ENCODE peak calls at places on chromosomes 6 and 20, in ten cellular contexts. One of them, this sample, is unnamed.

GRCh38 chr6:118993358-118993757 is 58.4 kb upstream of the MCM9 start:
- DNase-seq in ovary: no peak
- DNase-seq in body of pancreas: no peak
- DNase-seq in lower lobe of right lung: no peak
- DNase-seq in left ventricle myocardium inferior: no peak
- DNase-seq in hepatocyte: no peak
- DNase-seq in CD8-positive, alpha-beta T cell: no peak
- DNase-seq in stomach: no peak
- DNase-seq in IMR-90: no peak
- DNase-seq in cardiac muscle cell: no peak
- DNase-seq in this sample: no peak

GRCh38 chr6:144284753-144285547 is at the start of gene UTRN:
- DNase-seq in ovary: peak; percentile 75
- DNase-seq in body of pancreas: peak; percentile 83
- DNase-seq in lower lobe of right lung: peak; percentile 87
- DNase-seq in left ventricle myocardium inferior: peak; percentile 85
- DNase-seq in hepatocyte: peak; percentile 88
- DNase-seq in CD8-positive, alpha-beta T cell: peak; percentile 62
- DNase-seq in stomach: peak; percentile 75
- DNase-seq in IMR-90: peak; percentile 79
- DNase-seq in cardiac muscle cell: peak; percentile 92
- DNase-seq in this sample: peak; percentile 87

GRCh38 chr6:168851460-168852103 is 402.1 kb downstream of the THBS2 start:
- DNase-seq in ovary: no peak
- DNase-seq in body of pancreas: no peak
- DNase-seq in lower lobe of right lung: no peak
- DNase-seq in left ventricle myocardium inferior: no peak
- DNase-seq in hepatocyte: no peak
- DNase-seq in CD8-positive, alpha-beta T cell: no peak
- DNase-seq in stomach: no peak
- DNase-seq in IMR-90: no peak
- DNase-seq in cardiac muscle cell: no peak
- DNase-seq in this sample: no peak

GRCh38 chr6:133187657-133188453 is 53.3 kb upstream of the EYA4 start:
- DNase-seq in ovary: no peak
- DNase-seq in body of pancreas: no peak
- DNase-seq in lower lobe of right lung: no peak
- DNase-seq in left ventricle myocardium inferior: no peak
- DNase-seq in hepatocyte: no peak
- DNase-seq in CD8-positive, alpha-beta T cell: no peak
- DNase-seq in stomach: no peak
- DNase-seq in IMR-90: peak; percentile 85
- DNase-seq in cardiac muscle cell: no peak
- DNase-seq in this sample: no peak

GRCh38 chr20:48921883-48922867 is 664 bp downstream of the ARFGEF2 start:
- DNase-seq in ovary: no peak
- DNase-seq in body of pancreas: peak; percentile 70
- DNase-seq in lower lobe of right lung: peak; percentile 78
- DNase-seq in left ventricle myocardium inferior: peak; percentile 53
- DNase-seq in hepatocyte: peak; percentile 75
- DNase-seq in CD8-positive, alpha-beta T cell: no peak
- DNase-seq in stomach: peak; percentile 64
- DNase-seq in IMR-90: peak; percentile 34
- DNase-seq in cardiac muscle cell: peak; percentile 75
- DNase-seq in this sample: peak; percentile 87

GRCh38 chr6:35522660-35523658 is 10.3 kb upstream of the TULP1 start:
- DNase-seq in ovary: peak; percentile 79
- DNase-seq in body of pancreas: peak; percentile 81
- DNase-seq in lower lobe of right lung: peak; percentile 84
- DNase-seq in left ventricle myocardium inferior: peak; percentile 62
- DNase-seq in hepatocyte: peak; percentile 86
- DNase-seq in CD8-positive, alpha-beta T cell: peak; percentile 86
- DNase-seq in stomach: peak; percentile 81
- DNase-seq in IMR-90: peak; percentile 50
- DNase-seq in cardiac muscle cell: peak; percentile 81
- DNase-seq in this sample: peak; percentile 74

GRCh38 chr6:32290886-32291450 is 67.1 kb upstream of the NOTCH4 start:
- DNase-seq in ovary: no peak
- DNase-seq in body of pancreas: no peak
- DNase-seq in lower lobe of right lung: no peak
- DNase-seq in left ventricle myocardium inferior: no peak
- DNase-seq in hepatocyte: no peak
- DNase-seq in CD8-positive, alpha-beta T cell: no peak
- DNase-seq in stomach: no peak
- DNase-seq in IMR-90: no peak
- DNase-seq in cardiac muscle cell: no peak
- DNase-seq in this sample: no peak

GRCh38 chr20:63123326-63123725 is 92.6 kb downstream of the YTHDF1 start:
- DNase-seq in ovary: no peak
- DNase-seq in body of pancreas: no peak
- DNase-seq in lower lobe of right lung: no peak
- DNase-seq in left ventricle myocardium inferior: peak; percentile 3
- DNase-seq in hepatocyte: no peak
- DNase-seq in CD8-positive, alpha-beta T cell: no peak
- DNase-seq in stomach: no peak
- DNase-seq in IMR-90: no peak
- DNase-seq in cardiac muscle cell: no peak
- DNase-seq in this sample: no peak

GRCh38 chr6:15036690-15037245 is 209.1 kb upstream of the JARID2 start:
- DNase-seq in ovary: no peak
- DNase-seq in body of pancreas: peak; percentile 70
- DNase-seq in lower lobe of right lung: no peak
- DNase-seq in left ventricle myocardium inferior: peak; percentile 85
- DNase-seq in hepatocyte: peak; percentile 89
- DNase-seq in CD8-positive, alpha-beta T cell: no peak
- DNase-seq in stomach: peak; percentile 39
- DNase-seq in IMR-90: no peak
- DNase-seq in cardiac muscle cell: peak; percentile 96
- DNase-seq in this sample: peak; percentile 66

GRCh38 chr6:14711056-14711703 is 534.7 kb upstream of the JARID2 start:
- DNase-seq in ovary: no peak
- DNase-seq in body of pancreas: no peak
- DNase-seq in lower lobe of right lung: no peak
- DNase-seq in left ventricle myocardium inferior: no peak
- DNase-seq in hepatocyte: peak; percentile 40
- DNase-seq in CD8-positive, alpha-beta T cell: no peak
- DNase-seq in stomach: peak; percentile 44
- DNase-seq in IMR-90: peak; percentile 98
- DNase-seq in cardiac muscle cell: peak; percentile 40
- DNase-seq in this sample: no peak

GRCh38 chr6:140957334-140957733 is 1175.4 kb upstream of the GJE1 start:
- DNase-seq in ovary: no peak
- DNase-seq in body of pancreas: no peak
- DNase-seq in lower lobe of right lung: no peak
- DNase-seq in left ventricle myocardium inferior: no peak
- DNase-seq in hepatocyte: no peak
- DNase-seq in CD8-positive, alpha-beta T cell: no peak
- DNase-seq in stomach: no peak
- DNase-seq in IMR-90: no peak
- DNase-seq in cardiac muscle cell: no peak
- DNase-seq in this sample: no peak

GRCh38 chr20:34018166-34018565 is 24.5 kb downstream of the RALY start:
- DNase-seq in ovary: no peak
- DNase-seq in body of pancreas: no peak
- DNase-seq in lower lobe of right lung: no peak
- DNase-seq in left ventricle myocardium inferior: no peak
- DNase-seq in hepatocyte: no peak
- DNase-seq in CD8-positive, alpha-beta T cell: no peak
- DNase-seq in stomach: no peak
- DNase-seq in IMR-90: no peak
- DNase-seq in cardiac muscle cell: no peak
- DNase-seq in this sample: no peak

GRCh38 chr20:34014878-34015277 is 21.2 kb downstream of the RALY start:
- DNase-seq in ovary: no peak
- DNase-seq in body of pancreas: no peak
- DNase-seq in lower lobe of right lung: no peak
- DNase-seq in left ventricle myocardium inferior: no peak
- DNase-seq in hepatocyte: no peak
- DNase-seq in CD8-positive, alpha-beta T cell: no peak
- DNase-seq in stomach: no peak
- DNase-seq in IMR-90: no peak
- DNase-seq in cardiac muscle cell: no peak
- DNase-seq in this sample: no peak

GRCh38 chr20:34015401-34016335 is 22.0 kb downstream of the RALY start:
- DNase-seq in ovary: no peak
- DNase-seq in body of pancreas: no peak
- DNase-seq in lower lobe of right lung: no peak
- DNase-seq in left ventricle myocardium inferior: no peak
- DNase-seq in hepatocyte: no peak
- DNase-seq in CD8-positive, alpha-beta T cell: no peak
- DNase-seq in stomach: no peak
- DNase-seq in IMR-90: no peak
- DNase-seq in cardiac muscle cell: no peak
- DNase-seq in this sample: no peak

GRCh38 chr20:34017610-34018009 is 23.9 kb downstream of the RALY start:
- DNase-seq in ovary: no peak
- DNase-seq in body of pancreas: no peak
- DNase-seq in lower lobe of right lung: no peak
- DNase-seq in left ventricle myocardium inferior: no peak
- DNase-seq in hepatocyte: no peak
- DNase-seq in CD8-positive, alpha-beta T cell: no peak
- DNase-seq in stomach: no peak
- DNase-seq in IMR-90: peak; percentile 98
- DNase-seq in cardiac muscle cell: no peak
- DNase-seq in this sample: no peak

DNA sequence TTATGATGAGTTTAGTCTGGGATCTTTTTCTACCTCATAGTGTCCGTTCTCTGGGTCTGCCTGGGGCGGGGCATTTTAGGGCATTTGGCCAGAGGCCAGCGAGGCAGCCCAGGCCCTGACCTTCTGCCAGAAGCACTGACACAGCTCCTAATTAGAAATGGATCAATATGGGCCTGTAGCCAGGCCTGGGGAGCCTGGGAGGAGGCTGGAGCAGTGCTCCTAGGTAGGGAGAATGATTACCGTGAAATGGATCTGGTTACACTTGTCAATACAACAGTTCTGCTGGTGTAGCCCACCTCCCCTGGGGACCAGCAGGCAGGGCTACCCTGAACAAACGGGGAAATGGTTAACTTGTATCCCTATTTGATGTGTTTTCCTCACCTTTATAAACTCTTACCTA is 23.0 kb downstream of the RALY start:
- DNase-seq in ovary: no peak
- DNase-seq in body of pancreas: peak; percentile 18
- DNase-seq in lower lobe of right lung: no peak
- DNase-seq in left ventricle myocardium inferior: no peak
- DNase-seq in hepatocyte: no peak
- DNase-seq in CD8-positive, alpha-beta T cell: no peak
- DNase-seq in stomach: no peak
- DNase-seq in IMR-90: no peak
- DNase-seq in cardiac muscle cell: no peak
- DNase-seq in this sample: no peak
- H3K4me1 ChIP-seq in ovary: peaks cover 11% of the 10 kb centered on the region
- H3K4me1 ChIP-seq in body of pancreas: peaks cover 48% of the 10 kb centered on the region
- H3K4me1 ChIP-seq in lower lobe of right lung: peaks cover 73% of the 10 kb centered on the region
- H3K4me1 ChIP-seq in left ventricle myocardium inferior: peaks cover 77% of the 10 kb centered on the region
- H3K4me1 ChIP-seq in hepatocyte: peaks cover 3% of the 10 kb centered on the region
- H3K4me1 ChIP-seq in CD8-positive, alpha-beta T cell: peaks cover 55% of the 10 kb centered on the region
- H3K4me1 ChIP-seq in stomach: peaks cover 33% of the 10 kb centered on the region
- H3K4me1 ChIP-seq in IMR-90: peaks cover 13% of the 10 kb centered on the region
- H3K4me1 ChIP-seq in cardiac muscle cell: peaks cover 15% of the 10 kb centered on the region
- H3K4me1 ChIP-seq in this sample: peaks cover 5% of the 10 kb centered on the region

GRCh38 chr6:41061196-41061726 is 8.3 kb downstream of the APOBEC2 start:
- DNase-seq in ovary: no peak
- DNase-seq in body of pancreas: no peak
- DNase-seq in lower lobe of right lung: no peak
- DNase-seq in left ventricle myocardium inferior: no peak
- DNase-seq in hepatocyte: no peak
- DNase-seq in CD8-positive, alpha-beta T cell: no peak
- DNase-seq in stomach: peak; percentile 55
- DNase-seq in IMR-90: no peak
- DNase-seq in cardiac muscle cell: no peak
- DNase-seq in this sample: no peak
- TF ChIP-seq CTCF in ovary: no peak
- TF ChIP-seq CTCF in body of pancreas: no peak
- TF ChIP-seq CTCF in lower lobe of right lung: no peak
- TF ChIP-seq CTCF in left ventricle myocardium inferior: no peak
- TF ChIP-seq CTCF in hepatocyte: no peak
- TF ChIP-seq CTCF in CD8-positive, alpha-beta T cell: no peak
- TF ChIP-seq CTCF in stomach: no peak
- TF ChIP-seq CTCF in IMR-90: no peak
- TF ChIP-seq CTCF in cardiac muscle cell: no peak
- TF ChIP-seq CTCF in this sample: no peak

GRCh38 chr6:136404007-136404406 is 114.4 kb upstream of the BCLAF1 start:
- DNase-seq in ovary: no peak
- DNase-seq in body of pancreas: no peak
- DNase-seq in lower lobe of right lung: no peak
- DNase-seq in left ventricle myocardium inferior: no peak
- DNase-seq in hepatocyte: no peak
- DNase-seq in CD8-positive, alpha-beta T cell: no peak
- DNase-seq in stomach: no peak
- DNase-seq in IMR-90: no peak
- DNase-seq in cardiac muscle cell: no peak
- DNase-seq in this sample: no peak
- H3K36me3 ChIP-seq in ovary: no peaks in the 10 kb centered on the region
- H3K36me3 ChIP-seq in body of pancreas: no peaks in the 10 kb centered on the region
- H3K36me3 ChIP-seq in lower lobe of right lung: no peaks in the 10 kb centered on the region
- H3K36me3 ChIP-seq in left ventricle myocardium inferior: no peaks in the 10 kb centered on the region
- H3K36me3 ChIP-seq in hepatocyte: no peaks in the 10 kb centered on the region
- H3K36me3 ChIP-seq in CD8-positive, alpha-beta T cell: no peaks in the 10 kb centered on the region
- H3K36me3 ChIP-seq in stomach: no peaks in the 10 kb centered on the region
- H3K36me3 ChIP-seq in IMR-90: no peaks in the 10 kb centered on the region
- H3K36me3 ChIP-seq in cardiac muscle cell: no peaks in the 10 kb centered on the region
- H3K36me3 ChIP-seq in this sample: peaks cover 2% of the 10 kb centered on the region

GRCh38 chr6:6723792-6724318 is 135.3 kb downstream of the LY86 start:
- DNase-seq in ovary: no peak
- DNase-seq in body of pancreas: no peak
- DNase-seq in lower lobe of right lung: no peak
- DNase-seq in left ventricle myocardium inferior: no peak
- DNase-seq in hepatocyte: peak; percentile 45
- DNase-seq in CD8-positive, alpha-beta T cell: no peak
- DNase-seq in stomach: no peak
- DNase-seq in IMR-90: no peak
- DNase-seq in cardiac muscle cell: no peak
- DNase-seq in this sample: no peak
- H3K4me1 ChIP-seq in ovary: peaks cover 6% of the 10 kb centered on the region
- H3K4me1 ChIP-seq in body of pancreas: peaks cover 35% of the 10 kb centered on the region
- H3K4me1 ChIP-seq in lower lobe of right lung: peaks cover 50% of the 10 kb centered on the region
- H3K4me1 ChIP-seq in left ventricle myocardium inferior: peaks cover 42% of the 10 kb centered on the region
- H3K4me1 ChIP-seq in hepatocyte: peaks cover 37% of the 10 kb centered on the region
- H3K4me1 ChIP-seq in CD8-positive, alpha-beta T cell: peaks cover 11% of the 10 kb centered on the region
- H3K4me1 ChIP-seq in stomach: peaks cover 26% of the 10 kb centered on the region
- H3K4me1 ChIP-seq in IMR-90: peaks cover 5% of the 10 kb centered on the region
- H3K4me1 ChIP-seq in cardiac muscle cell: peaks cover 13% of the 10 kb centered on the region
- H3K4me1 ChIP-seq in this sample: peaks cover 22% of the 10 kb centered on the region

DNA sequence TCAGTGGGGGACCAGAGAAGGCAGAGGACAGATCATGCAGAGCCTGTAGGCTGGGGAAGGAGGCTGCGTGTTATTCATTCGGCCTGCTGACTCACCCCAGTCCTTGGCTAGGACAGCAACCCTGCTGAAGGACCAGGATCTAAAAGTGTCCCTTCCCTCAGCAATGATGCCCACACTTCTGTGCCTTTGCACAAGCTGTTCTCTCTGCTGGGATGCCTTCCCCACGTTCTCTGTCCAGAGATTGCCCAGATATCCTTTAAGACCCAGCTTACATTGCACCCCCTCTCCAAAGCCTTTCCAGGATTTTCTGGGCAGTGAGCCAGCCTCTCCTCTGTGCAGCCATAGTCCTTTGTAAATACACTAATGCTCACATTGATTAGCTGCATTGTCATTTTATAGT is 99.3 kb upstream of the CHD6 start:
- DNase-seq in ovary: no peak
- DNase-seq in body of pancreas: peak; percentile 21
- DNase-seq in lower lobe of right lung: no peak
- DNase-seq in left ventricle myocardium inferior: no peak
- DNase-seq in hepatocyte: peak; percentile 44
- DNase-seq in CD8-positive, alpha-beta T cell: no peak
- DNase-seq in stomach: peak; percentile 51
- DNase-seq in IMR-90: no peak
- DNase-seq in cardiac muscle cell: no peak
- DNase-seq in this sample: no peak
- TF ChIP-seq CTCF in ovary: no peak
- TF ChIP-seq CTCF in body of pancreas: no peak
- TF ChIP-seq CTCF in lower lobe of right lung: no peak
- TF ChIP-seq CTCF in left ventricle myocardium inferior: no peak
- TF ChIP-seq CTCF in hepatocyte: no peak
- TF ChIP-seq CTCF in CD8-positive, alpha-beta T cell: no peak
- TF ChIP-seq CTCF in stomach: no peak
- TF ChIP-seq CTCF in IMR-90: no peak
- TF ChIP-seq CTCF in cardiac muscle cell: no peak
- TF ChIP-seq CTCF in this sample: no peak

This sample was measured in Caco-2.